ENCODE peak calls at places on chromosomes 13 and 19, in five cellular contexts. N is sigmoid colon, H is PC-3, I is HepG2, C is fibroblast of lung. V is an unnamed sample. For H3K4me1 and H3K36me3, the result is how much of the 10 kb centered on the place peaks cover.

GRCh38 chr19:33554391-33554790 is 32.8 kb upstream of the PEPD start:
- DNase-seq in N (no peak), H (no peak), I (no peak), C (no peak), V (no peak)

GRCh38 chr13:97234742-97235141 is 12.6 kb downstream of the MBNL2 start:
- DNase-seq in N (no peak), H (no peak), I (no peak), C (no peak), V (peak)

GRCh38 chr19:50333235-50333736 is 4.1 kb upstream of the KCNC3 start:
- DNase-seq in N (peak), H (peak), I (peak), C (peak), V (peak)

GRCh38 chr13:25872871-25873607 is 178.8 kb downstream of the SHISA2 start:
- DNase-seq in N (no peak), H (no peak), I (no peak), C (peak), V (no peak)

GRCh38 chr19:10209305-10209704 is 14.6 kb upstream of the DNMT1 start:
- DNase-seq in N (no peak), H (peak), I (no peak), C (peak), V (no peak)

GRCh38 chr13:38086013-38086412 is 216.4 kb upstream of the TRPC4 start:
- DNase-seq in N (no peak), H (no peak), I (no peak), C (no peak), V (no peak)

GRCh38 chr19:48698046-48698445 is 2.3 kb downstream of the FUT2 start:
- DNase-seq in N (no peak), H (peak), I (no peak), C (peak), V (peak)

GRCh38 chr19:32302778-32303177 is 42.6 kb upstream of the ZNF507 start:
- DNase-seq in N (no peak), H (no peak), I (no peak), C (no peak), V (no peak)

GRCh38 chr19:8373867-8374813 is 10.2 kb downstream of the ANGPTL4 start:
- DNase-seq in N (peak), H (no peak), I (peak), C (no peak), V (peak)

GRCh38 chr13:41962994-41963393 is 2.1 kb upstream of the VWA8 start:
- DNase-seq in N (no peak), H (no peak), I (no peak), C (no peak), V (no peak)

GRCh38 chr13:75402787-75403186 is 79.2 kb downstream of the TBC1D4 start:
- DNase-seq in N (no peak), H (no peak), I (peak), C (no peak), V (no peak)

GRCh38 chr19:1507192-1507660 is 5.6 kb downstream of the ADAMTSL5 start:
- DNase-seq in N (peak), H (no peak), I (no peak), C (no peak), V (no peak)

GRCh38 chr13:43264460-43264859 is 241.1 kb downstream of the DNAJC15 start:
- DNase-seq in N (no peak), H (no peak), I (no peak), C (no peak), V (no peak)

GRCh38 chr13:113650731-113651148 is 7.3 kb downstream of the ATP4B start:
- DNase-seq in N (peak), H (no peak), I (no peak), C (no peak), V (no peak)

GRCh38 chr19:54160182-54160811 is 776 bp upstream of the LENG1 start:
- DNase-seq in N (peak), H (peak), I (no peak), C (peak), V (peak)

GRCh38 chr19:45156751-45157150 is 4.0 kb downstream of the NKPD1 start:
- DNase-seq in N (no peak), H (no peak), I (no peak), C (no peak), V (peak)

GRCh38 chr19:13880059-13880672 is 3.2 kb downstream of the NANOS3 start:
- DNase-seq in N (peak), H (peak), I (peak), C (peak), V (peak)
- H3K4me1 ChIP-seq in N (under half), H (under half), I (under half), C (under half), V (under half)

GRCh38 chr13:98548230-98548629 is 28.7 kb downstream of the STK24 start:
- DNase-seq in N (no peak), H (no peak), I (no peak), C (no peak), V (no peak)
- H3K27ac ChIP-seq in N (no peak), H (no peak), I (no peak), C (peak), V (no peak)

DNA sequence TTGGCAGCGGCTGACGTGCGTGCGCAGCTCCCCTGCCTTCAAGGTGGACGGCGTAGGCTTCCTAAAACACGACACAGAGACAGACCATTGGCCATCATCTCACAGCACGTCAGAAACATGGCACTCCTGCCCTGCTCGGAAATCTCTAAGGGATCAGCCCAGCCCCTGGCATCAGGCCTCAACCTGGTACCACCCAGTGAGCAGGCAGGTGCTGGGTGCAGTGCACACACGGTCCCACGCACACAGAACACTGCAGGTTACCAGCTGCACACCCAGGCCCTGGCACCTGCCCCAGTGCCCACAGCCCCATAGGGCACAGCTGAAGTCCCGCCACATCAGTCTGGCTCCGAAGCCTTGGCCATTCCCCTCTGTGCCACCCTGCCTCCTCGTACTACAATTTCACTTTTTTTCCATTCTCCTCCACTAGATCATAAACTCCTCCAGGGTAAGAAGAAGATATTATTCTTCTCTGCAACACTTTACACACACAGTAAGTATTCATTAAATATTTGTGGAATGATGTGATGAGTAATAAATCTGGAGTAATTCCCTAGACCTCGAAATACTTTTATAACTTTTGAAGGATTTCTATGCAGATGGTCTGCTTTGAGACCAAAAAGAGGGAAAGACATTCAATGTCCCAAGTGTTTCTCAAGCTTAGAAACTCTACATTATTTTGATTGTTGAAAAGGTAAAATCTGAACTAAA is 156.4 kb downstream of the COL4A1 start:
- DNase-seq in N (no peak), H (peak), I (no peak), C (peak), V (no peak)
- H3K36me3 ChIP-seq in N (half or more), H (under half), I (under half), C (under half), V (under half)

GRCh38 chr19:34578751-34579150 is 97.2 kb downstream of the WTIP start:
- DNase-seq in N (no peak), H (no peak), I (no peak), C (no peak), V (no peak)
- H3K4me1 ChIP-seq in N (under half), H (under half), I (under half), C (under half), V (under half)

DNA sequence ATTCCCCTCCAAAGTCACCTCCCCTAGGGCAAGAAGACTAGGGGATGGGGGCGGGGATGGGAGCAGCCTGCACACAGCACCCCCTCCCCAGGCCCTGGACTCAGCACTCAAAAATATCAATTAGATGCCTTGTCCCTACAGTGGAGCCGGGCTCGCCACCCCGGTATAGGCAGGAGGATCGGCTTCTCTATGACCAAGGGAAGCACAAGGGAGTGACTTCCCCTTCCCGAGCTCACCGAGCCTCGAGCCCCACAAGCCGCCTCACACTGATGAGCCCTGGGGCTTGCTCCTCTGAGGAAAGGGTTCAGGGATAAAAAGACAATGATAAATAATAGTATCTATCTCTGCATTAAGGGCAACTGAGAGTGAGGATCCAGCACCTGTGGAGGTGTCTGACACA is 51.5 kb downstream of the STK24 start:
- DNase-seq in N (peak), H (no peak), I (no peak), C (no peak), V (no peak)
- H3K27ac ChIP-seq in N (no peak), H (no peak), I (no peak), C (no peak), V (no peak)

GRCh38 chr13:44382635-44383145 is 9.1 kb downstream of the SERP2 start:
- DNase-seq in N (no peak), H (no peak), I (no peak), C (no peak), V (peak)
- H3K36me3 ChIP-seq in N (under half), H (under half), I (under half), C (under half), V (under half)

GRCh38 chr13:28425796-28426195 is 69.1 kb downstream of the FLT1 start:
- DNase-seq in N (no peak), H (no peak), I (no peak), C (no peak), V (no peak)

GRCh38 chr13:28421674-28422410 is 73.1 kb downstream of the FLT1 start:
- DNase-seq in N (no peak), H (no peak), I (no peak), C (no peak), V (no peak)

DNA sequence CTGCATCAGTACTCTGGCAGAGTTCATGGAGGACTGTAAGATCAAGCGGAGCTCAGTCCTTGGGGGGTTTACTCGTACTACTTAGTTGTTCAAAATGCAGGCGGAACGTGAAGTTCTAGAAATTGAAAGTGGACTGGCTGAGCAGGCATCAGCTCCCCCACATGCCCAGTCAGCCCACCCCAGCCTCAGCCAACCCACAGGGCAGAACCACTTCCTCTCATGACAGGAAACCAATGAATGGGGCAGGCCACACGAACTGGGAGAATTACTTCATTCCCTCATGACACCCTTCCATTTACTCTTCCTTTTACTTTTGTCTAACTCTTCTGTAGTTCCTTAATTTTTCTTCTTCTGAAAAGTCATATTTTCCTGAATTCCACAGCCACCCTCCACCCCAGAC is 71.9 kb downstream of the FLT1 start:
- DNase-seq in N (peak), H (no peak), I (no peak), C (no peak), V (no peak)
- H3K4me1 ChIP-seq in N (under half), H (under half), I (under half), C (under half), V (under half)

DNA sequence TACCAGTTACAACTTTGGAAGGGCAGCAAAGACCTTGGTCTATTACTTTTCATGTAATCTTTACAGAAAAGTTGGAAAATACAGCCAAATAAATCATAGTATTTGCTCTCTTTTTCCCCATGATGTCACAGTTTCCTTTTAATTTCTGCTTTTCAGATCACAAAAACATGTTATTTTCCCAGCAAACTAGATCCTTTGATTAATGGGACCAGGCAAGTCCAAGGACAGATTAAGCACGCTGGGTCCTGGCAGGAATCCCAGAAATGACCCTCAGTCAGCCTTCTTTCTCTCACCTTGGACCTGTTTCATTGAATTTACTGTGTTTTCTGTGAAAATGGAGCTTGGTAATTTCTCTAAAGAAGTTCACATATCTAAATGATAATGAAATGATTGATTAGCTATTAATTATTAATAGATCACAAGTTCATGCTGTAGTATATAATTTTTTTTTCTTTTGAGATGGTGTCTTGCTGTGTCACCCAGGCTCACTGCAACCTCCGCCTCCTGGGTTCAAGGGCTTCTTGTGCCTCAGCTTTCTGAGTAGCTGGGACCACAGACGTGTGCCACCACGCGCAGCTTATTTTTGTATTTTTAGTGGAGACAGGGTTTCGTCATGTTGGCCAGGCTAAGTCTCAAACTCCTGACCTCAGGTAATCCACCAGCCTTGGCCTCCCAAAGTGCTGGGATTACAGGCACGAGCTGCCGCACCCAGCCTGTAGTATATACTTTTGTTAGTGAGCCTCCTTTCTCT is 16.0 kb downstream of the SPATA13 start:
- DNase-seq in N (no peak), H (no peak), I (peak), C (peak), V (peak)
- H3K27ac ChIP-seq in N (no peak), H (no peak), I (peak), C (no peak), V (no peak)

DNA sequence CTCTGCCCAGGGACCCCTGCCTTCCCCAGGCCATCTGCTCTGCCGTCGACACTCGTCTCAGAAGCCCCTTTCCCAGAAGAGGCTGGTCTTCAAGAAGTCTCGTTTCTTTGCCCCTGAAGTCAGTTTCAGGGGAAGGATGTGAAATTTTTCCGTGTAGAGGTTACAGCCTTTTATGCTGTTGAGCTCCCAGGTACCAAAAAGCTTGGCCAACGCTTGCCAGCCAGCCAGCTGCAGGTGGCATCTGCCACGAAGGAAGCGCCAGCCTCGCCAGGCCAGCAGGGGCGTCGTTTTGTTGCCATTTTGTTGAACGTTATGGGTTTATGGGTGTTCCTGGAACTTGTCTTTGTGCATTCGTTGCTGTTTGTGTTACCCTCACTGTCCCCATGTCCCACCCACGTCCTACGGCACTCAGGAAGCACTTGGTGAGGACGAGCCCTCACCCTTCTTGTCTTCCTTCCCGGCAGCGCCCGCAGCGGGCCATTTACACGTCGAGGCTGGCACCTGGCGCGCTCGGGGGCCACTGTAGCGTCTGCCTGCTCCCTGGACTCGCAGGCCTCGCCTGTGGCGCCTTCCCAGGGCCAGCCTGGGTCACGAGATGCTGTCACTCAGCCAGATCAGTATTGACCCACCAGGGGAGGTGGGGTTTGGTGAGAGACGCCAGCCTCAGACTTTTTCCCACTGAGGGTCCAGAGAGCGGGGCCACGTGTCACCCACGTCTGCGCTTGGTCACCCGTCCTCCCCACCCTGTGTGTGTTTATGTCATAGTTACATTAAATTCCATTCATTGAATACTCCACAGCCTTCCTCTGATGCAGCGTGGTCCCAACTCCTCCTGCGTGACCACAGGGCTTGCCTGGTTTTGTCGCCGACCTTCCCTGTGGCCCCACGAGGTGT is 37.1 kb downstream of the AP1M1 start:
- DNase-seq in N (no peak), H (no peak), I (no peak), C (no peak), V (no peak)
- H3K36me3 ChIP-seq in N (half or more), H (under half), I (under half), C (under half), V (under half)

GRCh38 chr19:16153582-16154336 is 10.3 kb downstream of the HSH2D start:
- DNase-seq in N (no peak), H (peak), I (no peak), C (no peak), V (peak)

GRCh38 chr19:16157601-16158000 is 14.1 kb downstream of the HSH2D start:
- DNase-seq in N (no peak), H (no peak), I (no peak), C (no peak), V (no peak)

GRCh38 chr19:16155128-16155527 is 11.6 kb downstream of the HSH2D start:
- DNase-seq in N (no peak), H (no peak), I (no peak), C (no peak), V (no peak)

GRCh38 chr19:16156904-16157303 is 13.4 kb downstream of the HSH2D start:
- DNase-seq in N (no peak), H (no peak), I (no peak), C (no peak), V (no peak)

GRCh38 chr19:16154557-16154956 is 11.1 kb downstream of the HSH2D start:
- DNase-seq in N (no peak), H (no peak), I (no peak), C (no peak), V (no peak)
- H3K4me1 ChIP-seq in N (under half), H (under half), I (under half), C (under half), V (under half)

V was measured in small intestine.